ENCODE peak calls at places on chromosomes 4 and X, in four cellular contexts. Z is thyroid gland, X is fibroblast of mammary gland, K is BJ. V is an unnamed sample.

GRCh38 chr4:130053723-130054122 is 957.8 kb downstream of the C4orf33 start:
- DNase-seq in Z (no peak), X (no peak), K (no peak), V (no peak)

GRCh38 chrX:71068052-71068918 is at the start of gene SNX12:
- DNase-seq in Z (peak; percentile 91), X (peak; percentile 93), K (peak; percentile 70), V (peak; percentile 89)

GRCh38 chr4:122224348-122224747 is 72.2 kb downstream of the BLTP1 start:
- DNase-seq in Z (no peak), X (peak; percentile 13), K (no peak), V (no peak)

GRCh38 chrX:135463937-135464336 is 42.2 kb downstream of the SMIM10L2A start:
- DNase-seq in Z (no peak), X (peak; percentile 11), K (no peak), V (no peak)

GRCh38 chrX:153411255-153411987 is at the start of gene ZFP92:
- DNase-seq in Z (peak; percentile 22), X (no peak), K (no peak), V (no peak)

GRCh38 chr4:138192113-138192512 is 50.0 kb downstream of the SLC7A11 start:
- DNase-seq in Z (no peak), X (peak; percentile 50), K (peak; percentile 4), V (no peak)

GRCh38 chr4:79413486-79413885 is 5.5 kb upstream of the GK2 start:
- DNase-seq in Z (no peak), X (no peak), K (no peak), V (no peak)

GRCh38 chr4:147103403-147103946 is 157.8 kb upstream of the TTC29 start:
- DNase-seq in Z (peak; percentile 77), X (peak; percentile 98), K (peak; percentile 97), V (no peak)

GRCh38 chr4:139921551-139922184 is 232.3 kb downstream of the MAML3 start:
- DNase-seq in Z (peak; percentile 69), X (no peak), K (no peak), V (peak; percentile 90)

GRCh38 chrX:113644426-113644825 is 803.8 kb upstream of the AMOT start:
- DNase-seq in Z (no peak), X (peak; percentile 65), K (peak; percentile 55), V (no peak)

DNA sequence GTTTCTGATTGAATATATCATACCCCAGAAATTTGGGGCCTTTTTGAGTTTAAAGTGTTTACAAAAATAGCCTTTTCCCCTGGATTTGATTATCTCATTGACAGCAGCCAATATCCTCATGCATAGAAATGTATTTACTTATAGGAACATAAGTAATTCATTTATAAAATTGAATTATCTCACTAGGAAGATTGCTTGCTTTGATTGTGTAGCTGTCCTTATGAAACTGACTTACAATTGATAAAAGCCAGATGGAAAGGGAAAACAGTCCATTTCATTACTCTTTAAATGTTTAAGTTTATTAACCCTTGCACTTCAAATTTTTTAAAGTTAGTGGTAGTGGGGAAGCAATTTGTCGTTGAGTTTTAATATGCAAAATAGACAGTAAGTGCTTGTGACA is 310.2 kb upstream of the TBX22 start:
- DNase-seq in Z (no peak), X (no peak), K (no peak), V (no peak)
- TF ChIP-seq CTCF in Z (no peak), X (no peak), K (no peak), V (no peak)

GRCh38 chr4:67204441-67204840 is 340.9 kb downstream of the CENPC start:
- DNase-seq in Z (no peak), X (no peak), K (no peak), V (no peak)

GRCh38 chr4:67201334-67201733 is 344.0 kb downstream of the CENPC start:
- DNase-seq in Z (no peak), X (no peak), K (no peak), V (no peak)

GRCh38 chr4:67198757-67199156 is 346.5 kb downstream of the CENPC start:
- DNase-seq in Z (no peak), X (peak; percentile 9), K (no peak), V (no peak)
- TF ChIP-seq CTCF in Z (no peak), X (no peak), K (no peak), V (no peak)

DNA sequence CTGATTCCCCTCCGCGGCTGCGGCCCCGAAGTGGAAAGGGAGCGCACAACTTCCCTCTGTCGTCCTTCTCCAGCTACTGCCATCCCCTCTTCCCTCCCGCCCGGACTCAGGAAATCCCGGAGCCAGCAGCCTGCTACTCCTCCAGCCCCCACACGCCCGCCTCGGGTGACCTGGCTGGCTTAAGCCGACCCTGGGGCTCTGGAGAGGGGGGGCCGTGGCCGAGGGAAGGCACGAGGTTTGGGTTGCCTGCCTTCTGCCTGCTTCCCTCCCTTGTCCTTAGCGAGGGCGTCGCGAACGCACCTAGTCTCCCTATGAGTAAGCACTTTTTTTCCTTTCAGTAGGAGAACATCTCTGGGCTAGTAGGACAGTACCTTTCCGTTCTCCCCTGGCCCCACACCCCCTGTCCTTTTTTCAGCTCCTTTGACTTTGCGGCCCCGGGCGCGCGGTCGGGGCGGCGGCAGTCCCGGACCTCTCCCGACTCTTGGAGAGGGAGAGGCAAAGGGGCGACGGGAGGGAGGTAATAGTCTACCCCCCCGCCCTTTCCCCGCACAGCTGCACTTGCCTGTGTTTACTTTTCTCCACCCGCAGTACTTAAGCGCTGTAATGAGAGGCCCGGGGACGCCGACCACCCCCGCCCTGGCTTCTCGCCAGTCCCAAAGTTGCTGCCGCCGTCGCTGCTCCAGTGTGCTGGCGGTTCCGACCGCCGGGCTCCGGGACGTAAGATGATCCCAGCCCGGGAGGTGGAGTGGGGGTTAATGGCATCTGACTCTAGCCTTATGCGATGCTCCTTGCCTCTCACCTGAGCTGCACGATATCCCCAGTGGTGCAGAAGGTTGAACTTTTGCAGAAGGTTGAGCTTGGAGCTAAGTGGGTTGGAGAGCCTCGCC is 874 bp downstream of the PLS3 start:
- DNase-seq in Z (peak; percentile 73), X (peak; percentile 34), K (no peak), V (peak; percentile 10)
- TF ChIP-seq CTCF in Z (no peak), X (no peak), K (peak; percentile 11), V (no peak)

GRCh38 chrX:24498975-24499374 is 33.9 kb downstream of the PDK3 start:
- DNase-seq in Z (no peak), X (peak; percentile 22), K (no peak), V (no peak)

GRCh38 chrX:24495700-24496099 is 30.6 kb downstream of the PDK3 start:
- DNase-seq in Z (no peak), X (no peak), K (no peak), V (no peak)

GRCh38 chrX:24494544-24495113 is 29.5 kb downstream of the PDK3 start:
- DNase-seq in Z (no peak), X (peak; percentile 72), K (peak; percentile 46), V (peak; percentile 74)

GRCh38 chrX:24493740-24494543 is 28.9 kb downstream of the PDK3 start:
- DNase-seq in Z (no peak), X (no peak), K (no peak), V (no peak)

DNA sequence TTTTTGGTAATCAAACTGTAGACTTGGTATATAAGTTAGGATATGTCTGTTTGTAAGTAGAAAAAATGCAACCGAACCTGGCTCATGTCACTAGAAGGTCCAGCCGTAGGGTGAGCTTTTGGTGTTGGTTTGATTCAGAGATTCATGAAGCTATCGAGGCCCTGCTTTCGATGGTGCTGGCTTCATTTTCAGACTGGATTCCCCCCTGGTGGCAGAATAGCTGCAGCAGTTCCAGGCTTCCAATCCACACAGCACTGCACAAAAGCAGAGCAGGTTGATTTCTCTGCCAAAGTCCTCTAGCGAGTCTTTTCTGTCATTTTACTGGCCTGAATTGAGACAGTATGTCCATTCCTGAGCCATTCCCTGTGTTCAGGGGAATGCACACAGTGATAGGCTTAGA is 33.1 kb downstream of the PDK3 start:
- DNase-seq in Z (peak; percentile 4), X (peak; percentile 7), K (no peak), V (peak; percentile 18)
- TF ChIP-seq CTCF in Z (no peak), X (peak; percentile 18), K (no peak), V (peak; percentile 19)

V was measured in prostate gland.